ENCODE peak calls at places on chromosomes 4 and X, in eight cellular contexts. I is upper lobe of right lung, Q is fibroblast of lung, V is OCI-LY7, C is kidney, G is GM23338, R is endodermal cell, M is Peyer's patch. F is an unnamed sample.

GRCh38 chrX:45445745-45446412 is 245.2 kb upstream of the DIPK2B start:
- DNase-seq in V (no peak), M (no peak), R (no peak), I (no peak), C (no peak), Q (peak; percentile 89), G (no peak), F (no peak)

GRCh38 chr4:157992038-157992706 is 180.7 kb downstream of the GASK1B start:
- DNase-seq in G (peak; percentile 84), C (no peak), V (peak; percentile 38), R (no peak), M (no peak), I (no peak), Q (peak; percentile 62), F (peak; percentile 54)

GRCh38 chr4:130210871-130211270 is 1114.9 kb downstream of the C4orf33 start:
- DNase-seq in G (no peak), I (no peak), R (no peak), M (no peak), Q (peak; percentile 45), C (no peak), V (no peak), F (no peak)

GRCh38 chrX:23382572-23382971 is 47.9 kb downstream of the PTCHD1 start:
- DNase-seq in V (no peak), Q (no peak), M (no peak), I (no peak), C (no peak), R (no peak), G (no peak), F (no peak)

GRCh38 chrX:15498741-15499140 is 1.9 kb upstream of the BMX start:
- DNase-seq in I (no peak), G (no peak), Q (no peak), R (no peak), M (no peak), C (no peak), V (no peak), F (no peak)

GRCh38 chrX:124211312-124211942 is 121.0 kb upstream of the TEX13D start:
- DNase-seq in G (peak; percentile 68), M (no peak), C (no peak), R (peak; percentile 54), Q (no peak), I (no peak), V (peak; percentile 60), F (no peak)

GRCh38 chr4:3445111-3445820 is 3.5 kb downstream of the HGFAC start:
- DNase-seq in M (no peak), V (no peak), G (no peak), R (no peak), C (peak; percentile 64), Q (no peak), I (no peak), F (no peak)

GRCh38 chr4:185464184-185464583 is 7.3 kb downstream of the CCDC110 start:
- DNase-seq in C (no peak), Q (no peak), M (no peak), R (peak; percentile 70), G (peak; percentile 63), V (no peak), I (no peak), F (no peak)

GRCh38 chrX:20530319-20530979 is 263.7 kb upstream of the RPS6KA3 start:
- DNase-seq in I (no peak), V (peak; percentile 41), G (peak; percentile 62), M (no peak), R (peak; percentile 83), Q (peak; percentile 49), C (no peak), F (no peak)

GRCh38 chr4:51831133-51831532 is 11.8 kb upstream of the DCUN1D4 start:
- DNase-seq in V (peak; percentile 62), G (peak; percentile 83), R (peak; percentile 91), M (peak; percentile 75), I (peak; percentile 73), C (peak; percentile 78), Q (peak; percentile 27), F (no peak)

GRCh38 chrX:18983711-18984380 is at the start of gene PHKA2:
- DNase-seq in I (peak; percentile 84), V (no peak), G (peak; percentile 61), Q (no peak), R (peak; percentile 83), C (peak; percentile 85), M (peak; percentile 78), F (no peak)

GRCh38 chr4:138348055-138348454 is 105.9 kb upstream of the SLC7A11 start:
- DNase-seq in Q (peak; percentile 7), C (no peak), R (no peak), V (peak; percentile 2), M (no peak), G (no peak), I (no peak), F (no peak)

GRCh38 chr4:164931551-164932324 is 45.7 kb downstream of the TRIM61 start:
- DNase-seq in C (no peak), G (no peak), Q (no peak), I (no peak), M (no peak), R (peak; percentile 58), V (no peak), F (no peak)

GRCh38 chr4:173609158-173609557 is 79.1 kb upstream of the HAND2 start:
- DNase-seq in I (no peak), Q (no peak), R (no peak), V (no peak), G (no peak), M (no peak), C (no peak), F (no peak)

DNA sequence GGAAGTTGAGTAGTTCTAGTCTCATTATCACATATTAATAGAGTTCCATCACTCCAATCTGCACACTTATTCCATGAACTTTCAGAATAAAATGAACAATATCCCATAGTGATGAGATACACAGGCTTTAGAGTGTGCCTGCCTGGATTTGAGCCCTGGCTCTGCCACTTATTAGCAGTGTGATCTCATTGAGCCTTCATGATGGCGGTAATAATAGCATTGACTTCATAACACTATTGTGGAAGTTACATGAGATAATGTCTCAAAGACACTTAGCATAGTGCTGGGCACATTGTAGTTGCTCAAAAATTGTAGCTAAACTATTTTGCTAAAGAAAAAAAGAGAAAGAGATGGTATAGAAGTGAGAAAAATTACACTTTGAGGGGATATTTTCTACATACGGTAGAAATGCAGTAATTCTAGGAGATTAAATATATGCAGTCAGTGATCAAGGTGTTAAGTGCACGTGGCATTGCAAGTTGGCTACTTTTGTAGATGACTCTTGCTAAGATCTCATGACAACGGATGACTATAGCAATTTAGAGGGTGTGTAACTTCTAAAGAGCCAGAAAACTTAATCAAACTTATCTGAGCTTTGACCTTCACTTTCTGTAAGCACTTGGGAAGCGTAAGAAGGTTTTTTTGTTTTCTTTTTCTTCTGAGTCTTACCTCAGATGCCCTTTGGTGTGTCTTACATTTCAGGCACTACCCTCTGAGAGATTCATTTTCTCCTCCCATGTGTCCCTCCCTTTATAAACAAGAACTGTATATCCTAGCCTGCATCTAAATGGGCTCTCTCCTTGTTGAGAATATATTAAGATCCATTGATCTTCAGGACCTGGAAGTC is 380.6 kb upstream of the NR3C2 start:
- DNase-seq in G (no peak), M (no peak), R (no peak), V (no peak), Q (no peak), I (no peak), C (no peak), F (no peak)
- H3K27ac ChIP-seq in G (no peak overlapping the region), M (no peak overlapping the region), R (no peak overlapping the region), V (no peak overlapping the region), Q (no peak overlapping the region), I (no peak overlapping the region), C (no peak overlapping the region), F (no peak overlapping the region)

DNA sequence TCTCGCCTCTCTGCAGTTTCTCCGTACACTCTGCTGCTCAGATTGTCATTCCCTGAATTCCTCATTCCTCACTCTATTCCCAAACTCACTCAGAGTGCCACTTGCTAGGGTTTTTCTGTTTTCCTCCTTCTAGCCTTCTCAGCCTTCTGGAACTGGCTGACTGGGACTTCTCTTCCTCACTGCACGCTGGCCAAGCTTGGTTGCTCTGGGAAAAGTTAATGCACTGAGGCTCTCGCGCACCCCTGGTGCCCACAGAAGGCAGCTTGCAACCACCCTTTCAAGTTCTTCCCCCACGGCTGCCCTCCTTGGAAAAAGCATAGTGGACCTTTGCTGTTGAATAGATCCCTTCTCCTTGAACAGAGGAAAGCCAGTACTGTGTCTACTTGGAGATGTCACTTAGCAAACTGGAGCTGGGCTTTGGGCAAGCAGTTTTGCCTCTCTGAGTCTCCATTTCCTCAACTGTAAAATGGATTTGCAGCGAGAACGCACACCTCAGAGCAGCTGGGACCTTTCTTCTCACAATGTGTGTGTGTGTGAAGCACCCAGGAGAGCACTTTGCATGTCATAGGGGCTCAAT is 6.0 kb upstream of the CCKAR start:
- DNase-seq in G (peak; percentile 24), M (no peak), Q (no peak), R (no peak), I (no peak), V (no peak), C (no peak), F (no peak)
- H3K4me3 ChIP-seq in G (no peak overlapping the region), M (no peak overlapping the region), Q (no peak overlapping the region), R (no peak overlapping the region), I (no peak overlapping the region), V (no peak overlapping the region), C (no peak overlapping the region), F (no peak overlapping the region)

DNA sequence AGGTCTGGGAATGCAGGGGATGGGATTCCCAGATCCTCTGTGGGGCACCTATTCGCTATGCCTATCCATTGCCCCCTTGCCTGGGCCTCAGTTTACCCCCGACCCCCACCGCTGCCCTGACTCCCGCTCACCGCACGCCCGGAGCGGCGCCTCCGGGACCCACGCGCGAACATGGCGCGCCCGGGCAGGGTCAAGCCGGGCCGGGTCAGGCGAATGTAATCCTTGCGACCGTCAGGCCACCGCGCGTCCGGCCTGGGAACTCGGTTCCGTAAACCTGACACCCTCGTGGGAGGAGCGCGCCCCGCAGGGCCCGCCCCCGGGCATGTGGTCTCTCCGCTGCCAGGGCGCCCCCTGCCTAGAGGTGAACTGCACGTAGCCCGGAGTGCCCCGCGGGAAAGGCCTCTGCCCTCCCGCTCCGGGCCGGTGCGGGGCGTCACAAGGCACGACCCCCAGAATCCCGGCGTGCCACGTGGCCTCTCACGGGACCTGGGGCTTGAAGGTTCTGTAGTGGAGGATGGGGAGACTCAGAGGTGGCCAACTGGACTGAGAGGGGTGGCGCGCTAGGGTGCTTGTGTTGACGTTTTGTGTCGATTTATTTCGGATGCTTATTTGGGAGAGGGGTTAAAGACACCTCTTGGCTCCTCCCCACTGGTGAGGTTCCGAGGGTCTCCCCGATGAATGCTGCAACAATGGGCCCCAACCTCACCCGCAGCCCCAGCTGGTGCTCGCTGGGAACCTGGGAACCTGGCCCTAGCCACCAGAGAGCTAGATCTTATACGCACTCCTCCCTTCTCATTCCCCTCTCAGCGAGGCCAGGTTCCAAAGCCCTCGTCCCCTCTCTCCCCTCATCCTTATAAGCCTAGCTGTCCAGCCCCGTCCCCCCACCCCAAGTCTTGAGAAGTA is at the start of gene PRICKLE3:
- DNase-seq in I (peak; percentile 93), R (peak; percentile 93), M (peak; percentile 86), V (peak; percentile 87), Q (peak; percentile 38), C (peak; percentile 95), G (peak; percentile 82), F (no peak)
- TF ChIP-seq CTCF in I (peak; percentile 51), R (peak; percentile 65), M (peak; percentile 30), V (peak; percentile 72), Q (peak; percentile 26), C (no peak), G (peak; percentile 55), F (peak; percentile 30)

DNA sequence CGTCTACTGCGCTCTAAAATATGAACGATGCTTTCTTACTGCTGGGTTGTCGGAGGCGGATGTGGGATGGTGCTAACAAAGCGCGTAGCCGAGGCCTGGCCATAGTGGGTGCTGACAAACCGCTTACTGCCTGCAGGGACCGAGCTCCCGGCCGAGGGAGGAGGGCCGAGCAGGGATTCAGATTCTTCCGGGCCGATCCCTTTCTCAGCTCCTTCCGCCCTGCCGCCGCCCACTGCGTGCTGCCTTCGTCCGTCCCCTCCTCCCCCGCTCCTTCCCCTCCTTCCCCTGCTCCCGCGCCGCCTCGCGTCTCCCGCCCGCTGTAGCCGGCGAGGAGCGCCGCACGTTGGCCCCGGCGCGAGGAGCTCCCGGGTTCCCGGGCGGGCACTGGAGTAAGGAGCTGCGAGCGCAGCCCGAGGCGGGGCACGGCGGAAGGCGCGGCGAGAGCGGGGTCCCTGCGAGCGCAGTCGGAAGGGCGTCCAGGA is at the start of gene STK32B:
- DNase-seq in M (peak; percentile 57), G (peak; percentile 87), I (peak; percentile 81), C (peak; percentile 90), V (no peak), Q (peak; percentile 84), R (peak; percentile 88), F (peak; percentile 41)
- H3K27ac ChIP-seq in M (no peak within 1 kb of the TSS), G (no peak within 1 kb of the TSS), I (no peak within 1 kb of the TSS), C (peak within 1 kb of the TSS; percentile 27), V (no peak within 1 kb of the TSS), Q (no peak within 1 kb of the TSS), R (no peak within 1 kb of the TSS), F (no peak within 1 kb of the TSS)